ENCODE peak calls at places on chromosomes 11 and 22, in nine cellular contexts. F, O, W, Z, Y, E, L, S and D are unnamed samples.

GRCh38 chr22:17945851-17946690 is 78.3 kb downstream of the MICAL3 start:
- DNase-seq in O (no peak), W (peak; percentile 17), Z (no peak), L (no peak), S (no peak), Y (no peak), F (no peak), E (no peak), D (no peak)

GRCh38 chr22:49701380-49702067 is 126.1 kb downstream of the BRD1 start:
- DNase-seq in Z (no peak), Y (no peak), F (no peak), O (no peak), W (no peak), E (no peak), S (no peak), L (no peak), D (no peak)

GRCh38 chr11:64602466-64603070 is 11.5 kb downstream of the SLC22A12 start:
- DNase-seq in W (no peak), F (no peak), E (no peak), O (no peak), Y (no peak), L (no peak), Z (no peak), S (no peak), D (no peak)

GRCh38 chr11:79025622-79026021 is 415.2 kb downstream of the TENM4 start:
- DNase-seq in L (no peak), E (no peak), O (no peak), W (no peak), Y (no peak), Z (no peak), F (no peak), S (no peak), D (no peak)

GRCh38 chr22:22616636-22617035 is 27.8 kb upstream of the GGTLC2 start:
- DNase-seq in Z (no peak), L (no peak), S (no peak), Y (no peak), O (no peak), F (no peak), E (no peak), W (no peak), D (no peak)

GRCh38 chr11:2377511-2378443 is 667 bp downstream of the CD81 start:
- DNase-seq in W (no peak), O (peak; percentile 66), Z (peak; percentile 56), L (peak; percentile 75), Y (no peak), F (peak; percentile 62), E (peak; percentile 19), S (no peak), D (peak; percentile 29)

GRCh38 chr22:43821606-43822425 is 9.7 kb upstream of the EFCAB6 start:
- DNase-seq in S (no peak), Z (no peak), O (no peak), E (no peak), L (no peak), W (no peak), F (no peak), Y (no peak), D (no peak)

GRCh38 chr22:23534851-23535717 is 45.0 kb downstream of the IGLL1 start:
- DNase-seq in Z (no peak), E (no peak), Y (no peak), S (no peak), O (no peak), F (no peak), L (no peak), W (no peak), D (no peak)

GRCh38 chr22:44284711-44285110 is 28.0 kb downstream of the SHISAL1 start:
- DNase-seq in Y (no peak), W (no peak), E (no peak), O (no peak), Z (no peak), L (no peak), S (no peak), F (no peak), D (no peak)

GRCh38 chr22:25569983-25570382 is 5.5 kb downstream of the GRK3 start:
- DNase-seq in Y (no peak), O (no peak), E (no peak), S (no peak), W (no peak), L (no peak), F (no peak), Z (no peak), D (no peak)

GRCh38 chr22:37431811-37432707 is 4.8 kb upstream of the ELFN2 start:
- DNase-seq in S (no peak), Y (peak; percentile 67), F (no peak), E (no peak), O (no peak), W (peak; percentile 28), Z (peak; percentile 99), L (no peak), D (no peak)

GRCh38 chr11:60887531-60887930 is 18.9 kb downstream of the PRPF19 start:
- DNase-seq in L (no peak), S (no peak), W (peak; percentile 65), E (no peak), O (peak; percentile 62), F (no peak), Y (no peak), Z (peak; percentile 62), D (peak; percentile 24)

GRCh38 chr11:24697722-24698121 is 200.9 kb downstream of the LUZP2 start:
- DNase-seq in L (no peak), W (no peak), S (no peak), Y (peak; percentile 20), O (no peak), E (no peak), Z (peak; percentile 92), F (no peak), D (no peak)

GRCh38 chr11:113577356-113578163 is 102.4 kb upstream of the DRD2 start:
- DNase-seq in L (no peak), W (peak; percentile 69), F (no peak), S (no peak), Y (no peak), Z (no peak), E (no peak), O (no peak), D (no peak)

GRCh38 chr11:95991101-95991500 is 67.2 kb upstream of the MTMR2 start:
- DNase-seq in Z (no peak), O (no peak), Y (no peak), S (no peak), E (no peak), L (no peak), F (no peak), W (no peak), D (no peak)

GRCh38 chr11:64472593-64473455 is 113.9 kb downstream of the RPS6KA4 start:
- DNase-seq in O (no peak), S (no peak), Z (no peak), L (no peak), F (no peak), E (no peak), W (no peak), Y (no peak), D (no peak)

GRCh38 chr22:23220485-23221350 is 40.4 kb downstream of the BCR start:
- DNase-seq in E (no peak), Z (peak; percentile 77), Y (no peak), O (no peak), W (no peak), L (peak; percentile 15), S (no peak), F (no peak), D (no peak)

GRCh38 chr22:36253523-36254490 is 874 bp downstream of the APOL1 start:
- DNase-seq in Y (no peak), L (no peak), O (no peak), F (peak; percentile 40), Z (no peak), W (no peak), E (no peak), S (no peak), D (no peak)

GRCh38 chr11:60835472-60835871 is 6.4 kb upstream of the CCDC86 start:
- DNase-seq in E (no peak), W (no peak), L (no peak), F (no peak), O (no peak), Y (no peak), Z (no peak), S (no peak), D (peak; percentile 13)

GRCh38 chr11:103202048-103202651 is 92.9 kb downstream of the DYNC2H1 start:
- DNase-seq in Z (peak; percentile 51), W (no peak), S (no peak), L (no peak), E (no peak), O (no peak), Y (peak; percentile 50), F (no peak), D (no peak)

GRCh38 chr22:23175817-23176644 is 4.3 kb upstream of the BCR start:
- DNase-seq in O (no peak), L (no peak), Z (no peak), E (no peak), W (no peak), S (no peak), F (no peak), Y (no peak), D (no peak)